ENCODE peak calls at places on chromosomes 6 and 20, in five cellular contexts. K, G, C, P and S are unnamed samples.

GRCh38 chr6:14511192-14511591 is 393.6 kb downstream of the CD83 start:
- DNase-seq in K (no peak), G (no peak), C (no peak), P (no peak), S (no peak)

GRCh38 chr6:5085638-5086293 is 625 bp downstream of the PPP1R3G start:
- DNase-seq in K (no peak), G (no peak), C (peak; percentile 61), P (no peak), S (no peak)

GRCh38 chr20:61933951-61934715 is 131.5 kb downstream of the TAF4 start:
- DNase-seq in K (no peak), G (peak; percentile 30), C (no peak), P (no peak), S (no peak)

GRCh38 chr20:58675146-58675584 is 17.4 kb upstream of the NPEPL1 start:
- DNase-seq in K (no peak), G (no peak), C (no peak), P (no peak), S (no peak)

GRCh38 chr6:11702039-11702795 is 76.4 kb downstream of the ADTRP start:
- DNase-seq in K (no peak), G (no peak), C (no peak), P (no peak), S (no peak)

GRCh38 chr6:5180636-5181035 is 80.1 kb downstream of the LYRM4 start:
- DNase-seq in K (no peak), G (no peak), C (no peak), P (no peak), S (no peak)

GRCh38 chr6:129099696-129100095 is 216.8 kb downstream of the LAMA2 start:
- DNase-seq in K (no peak), G (no peak), C (no peak), P (no peak), S (no peak)

GRCh38 chr6:106511274-106512047 is 117.8 kb downstream of the RTN4IP1 start:
- DNase-seq in K (peak; percentile 56), G (peak; percentile 70), C (peak; percentile 22), P (peak; percentile 43), S (no peak)

GRCh38 chr6:87341899-87342298 is 2.7 kb upstream of the C6orf163 start:
- DNase-seq in K (no peak), G (no peak), C (no peak), P (no peak), S (no peak)

GRCh38 chr6:31888281-31889258 is 8.9 kb downstream of the EHMT2 start:
- DNase-seq in K (no peak), G (peak; percentile 72), C (no peak), P (peak; percentile 50), S (no peak)

GRCh38 chr6:85449388-85449817 is 480 bp upstream of the NT5E start:
- DNase-seq in K (no peak), G (no peak), C (no peak), P (no peak), S (peak; percentile 70)
- TF ChIP-seq POLR2A in K (no peak), G (no peak), C (no peak), P (no peak), S (no peak)

GRCh38 chr20:10665027-10665561 is 8.7 kb downstream of the JAG1 start:
- DNase-seq in K (no peak), G (no peak), C (peak; percentile 25), P (no peak), S (peak; percentile 27)

GRCh38 chr20:10667077-10667401 is 6.8 kb downstream of the JAG1 start:
- DNase-seq in K (no peak), G (no peak), C (no peak), P (no peak), S (no peak)

GRCh38 chr20:10667560-10668167 is 6.1 kb downstream of the JAG1 start:
- DNase-seq in K (no peak), G (no peak), C (no peak), P (no peak), S (no peak)

GRCh38 chr20:10665791-10666190 is 8.0 kb downstream of the JAG1 start:
- DNase-seq in K (peak; percentile 78), G (no peak), C (no peak), P (no peak), S (no peak)

DNA sequence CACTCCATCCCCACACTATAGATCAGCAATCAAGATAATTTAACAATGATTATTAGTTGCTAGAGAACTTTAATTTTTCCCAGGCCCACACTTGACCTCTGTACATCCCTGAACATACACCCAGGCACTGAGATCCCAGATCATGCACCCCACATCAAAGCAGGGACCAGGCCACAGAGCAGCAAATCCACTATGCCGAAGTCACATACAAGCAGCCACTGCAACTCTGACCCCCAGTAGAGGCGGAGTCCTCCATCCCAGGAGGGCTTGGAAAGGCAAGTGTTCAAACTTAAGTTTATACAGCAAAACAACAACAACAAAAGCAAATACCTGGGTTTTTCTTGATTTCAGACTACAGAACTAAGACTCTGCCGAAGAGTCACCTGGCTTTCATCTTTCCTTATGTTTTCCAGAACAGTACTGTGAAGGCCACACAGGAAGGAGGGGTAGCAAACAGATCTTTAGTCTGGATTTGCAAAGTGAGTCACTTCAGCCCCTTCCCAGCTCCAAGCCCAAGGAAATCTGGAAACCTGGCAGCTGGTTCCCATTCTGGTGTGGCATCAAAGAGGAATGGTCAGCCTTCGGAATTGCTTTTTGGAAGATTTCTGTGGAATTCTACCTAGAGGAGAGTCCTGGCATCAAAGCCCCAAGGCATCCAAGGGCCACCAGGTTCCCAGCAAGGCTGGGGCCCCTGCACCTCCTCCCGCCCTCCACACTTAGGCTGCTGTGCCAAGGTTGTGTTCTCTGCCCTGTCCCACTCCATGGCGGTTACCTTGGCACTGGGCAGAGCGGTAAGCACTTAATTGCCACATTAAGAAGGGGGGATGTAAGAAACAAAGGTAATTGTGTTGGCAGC is 7.3 kb downstream of the JAG1 start:
- DNase-seq in K (peak; percentile 78), G (no peak), C (no peak), P (no peak), S (no peak)
- H3K27ac ChIP-seq in K (peak overlapping the region; percentile 87), G (no peak overlapping the region), C (no peak overlapping the region), P (peak overlapping the region; percentile 73), S (no peak overlapping the region)

GRCh38 chr6:56652994-56653393 is 10.3 kb upstream of the DST start:
- DNase-seq in K (no peak), G (no peak), C (no peak), P (no peak), S (no peak)

GRCh38 chr6:56649782-56650181 is 7.1 kb upstream of the DST start:
- DNase-seq in K (no peak), G (no peak), C (no peak), P (no peak), S (no peak)

GRCh38 chr6:56652231-56652630 is 9.5 kb upstream of the DST start:
- DNase-seq in K (no peak), G (no peak), C (no peak), P (no peak), S (no peak)

GRCh38 chr6:56649053-56649769 is 6.5 kb upstream of the DST start:
- DNase-seq in K (no peak), G (no peak), C (no peak), P (no peak), S (no peak)

DNA sequence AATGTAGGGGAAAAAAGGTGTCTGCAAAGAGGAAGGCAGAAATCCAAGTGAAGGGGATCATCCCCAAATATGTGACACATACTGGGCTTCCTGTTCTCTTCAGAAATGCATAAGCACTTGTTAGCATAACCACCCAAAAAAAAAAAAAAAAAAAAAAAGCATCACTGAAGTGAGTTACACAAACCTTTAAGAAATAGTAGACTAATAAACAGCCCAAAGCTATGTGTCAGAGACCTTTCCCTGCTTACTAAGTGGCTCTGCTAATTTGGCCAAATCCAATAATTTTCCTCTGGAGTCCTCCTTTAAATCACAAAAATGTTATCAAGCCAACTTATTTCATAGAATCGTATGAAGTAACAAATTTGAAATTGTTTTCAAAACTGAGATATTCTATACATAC is 7.5 kb upstream of the DST start:
- DNase-seq in K (no peak), G (no peak), C (no peak), P (no peak), S (no peak)
- TF ChIP-seq POLR2A in K (no peak), G (no peak), C (no peak), P (no peak), S (no peak)

DNA sequence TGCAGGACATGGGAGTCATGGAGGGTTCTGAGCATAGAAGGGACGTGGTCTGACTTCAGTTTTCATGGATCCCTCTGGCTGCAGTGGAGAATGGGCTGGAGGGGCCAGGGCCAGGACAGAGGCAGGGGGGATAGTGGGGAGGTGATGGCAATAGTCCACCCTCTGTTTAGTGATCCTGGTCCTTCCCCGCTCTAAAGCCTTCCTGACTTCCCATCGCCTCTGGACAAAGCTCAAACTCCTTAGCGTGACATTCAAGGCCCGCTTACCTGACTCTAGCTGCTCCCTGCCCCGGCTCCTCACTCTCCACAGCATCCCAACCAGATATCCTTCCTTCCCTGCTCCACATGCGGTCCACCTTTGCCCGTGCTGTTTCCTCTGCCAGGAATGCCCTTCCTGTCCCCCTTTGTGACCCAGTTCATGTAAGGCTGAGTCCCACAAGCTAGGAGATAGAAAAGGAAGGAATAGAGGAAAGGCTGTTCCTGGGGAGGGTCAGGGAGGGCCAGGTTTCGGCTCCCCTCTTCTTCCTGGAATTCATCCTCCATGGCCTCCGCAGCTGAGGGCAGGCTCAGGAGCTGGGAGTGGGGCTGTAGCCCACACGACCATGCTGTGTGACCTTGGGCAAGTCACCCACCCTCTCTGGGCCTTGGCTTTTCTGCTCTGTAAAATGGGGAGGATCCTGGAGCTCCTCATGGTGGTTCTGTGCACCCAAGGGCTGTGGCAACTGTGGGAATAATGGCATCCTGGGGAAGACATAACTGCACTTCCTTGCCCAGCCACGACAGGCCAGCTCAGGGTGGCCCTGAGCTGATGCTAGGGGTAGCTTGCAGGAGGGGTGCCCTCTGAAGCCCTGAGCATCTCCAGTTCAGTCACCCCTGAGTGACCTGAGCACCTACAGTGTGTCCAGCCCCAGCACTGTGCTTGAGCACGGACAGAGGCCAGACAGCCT is 116.1 kb downstream of the CEBPB start:
- DNase-seq in K (no peak), G (peak; percentile 41), C (peak; percentile 36), P (no peak), S (no peak)
- H3K27ac ChIP-seq in K (peak overlapping the region; percentile 96), G (peak overlapping the region; percentile 80), C (peak overlapping the region; percentile 89), P (peak overlapping the region; percentile 43), S (peak overlapping the region; percentile 71)